ENCODE peak calls at places on chromosomes 3 and 15, in four cellular contexts. One of them, this sample, is unnamed.

GRCh38 chr3:191762323-191762960 is 301.5 kb downstream of the PYDC2 start:
- DNase-seq in AG10803: peak
- DNase-seq in pancreas: no peak
- DNase-seq in left colon: no peak
- DNase-seq in this sample: no peak

GRCh38 chr3:80408322-80408721 is 640.5 kb upstream of the ROBO1 start:
- DNase-seq in AG10803: no peak
- DNase-seq in pancreas: no peak
- DNase-seq in left colon: no peak
- DNase-seq in this sample: no peak

GRCh38 chr15:58190419-58190818 is 52.2 kb downstream of the AQP9 start:
- DNase-seq in AG10803: peak
- DNase-seq in pancreas: no peak
- DNase-seq in left colon: no peak
- DNase-seq in this sample: no peak

GRCh38 chr15:88628018-88628673 is 7.0 kb downstream of the AEN start:
- DNase-seq in AG10803: no peak
- DNase-seq in pancreas: no peak
- DNase-seq in left colon: no peak
- DNase-seq in this sample: no peak

GRCh38 chr3:14798231-14798630 is 20.5 kb upstream of the FGD5 start:
- DNase-seq in AG10803: no peak
- DNase-seq in pancreas: no peak
- DNase-seq in left colon: no peak
- DNase-seq in this sample: no peak

GRCh38 chr3:138127636-138128365 is 4.4 kb downstream of the A4GNT start:
- DNase-seq in AG10803: no peak
- DNase-seq in pancreas: no peak
- DNase-seq in left colon: no peak
- DNase-seq in this sample: no peak

GRCh38 chr3:31562525-31562924 is 29.8 kb downstream of the STT3B start:
- DNase-seq in AG10803: no peak
- DNase-seq in pancreas: no peak
- DNase-seq in left colon: peak
- DNase-seq in this sample: no peak

GRCh38 chr3:168096210-168096795 is 579 bp upstream of the GOLIM4 start:
- DNase-seq in AG10803: peak
- DNase-seq in pancreas: peak
- DNase-seq in left colon: peak
- DNase-seq in this sample: peak

GRCh38 chr15:75185271-75186029 is 16.2 kb upstream of the C15orf39 start:
- DNase-seq in AG10803: no peak
- DNase-seq in pancreas: no peak
- DNase-seq in left colon: no peak
- DNase-seq in this sample: no peak

GRCh38 chr3:105526349-105527111 is 159.8 kb downstream of the ALCAM start:
- DNase-seq in AG10803: no peak
- DNase-seq in pancreas: no peak
- DNase-seq in left colon: no peak
- DNase-seq in this sample: no peak

GRCh38 chr15:77580991-77581682 is 51.6 kb downstream of the LINGO1 start:
- DNase-seq in AG10803: peak
- DNase-seq in pancreas: no peak
- DNase-seq in left colon: no peak
- DNase-seq in this sample: no peak

GRCh38 chr3:166473501-166473900 is 636.3 kb upstream of the BCHE start:
- DNase-seq in AG10803: no peak
- DNase-seq in pancreas: no peak
- DNase-seq in left colon: no peak
- DNase-seq in this sample: no peak

GRCh38 chr3:172614340-172615274 is 91.4 kb upstream of the TNFSF10 start:
- DNase-seq in AG10803: no peak
- DNase-seq in pancreas: no peak
- DNase-seq in left colon: no peak
- DNase-seq in this sample: no peak

GRCh38 chr3:186251948-186252619 is 110.0 kb downstream of the DGKG start:
- DNase-seq in AG10803: no peak
- DNase-seq in pancreas: no peak
- DNase-seq in left colon: no peak
- DNase-seq in this sample: no peak

GRCh38 chr3:23594897-23595670 is 210.7 kb upstream of the UBE2E1 start:
- DNase-seq in AG10803: peak
- DNase-seq in pancreas: no peak
- DNase-seq in left colon: no peak
- DNase-seq in this sample: no peak

GRCh38 chr15:63601727-63602185 is 4.6 kb downstream of the FBXL22 start:
- DNase-seq in AG10803: no peak
- DNase-seq in pancreas: peak
- DNase-seq in left colon: peak
- DNase-seq in this sample: no peak

GRCh38 chr3:39025222-39025970 is 26.3 kb downstream of the SCN11A start:
- DNase-seq in AG10803: no peak
- DNase-seq in pancreas: no peak
- DNase-seq in left colon: no peak
- DNase-seq in this sample: no peak

GRCh38 chr3:4340411-4341335 is 37.5 kb downstream of the SETMAR start:
- DNase-seq in AG10803: peak
- DNase-seq in pancreas: no peak
- DNase-seq in left colon: no peak
- DNase-seq in this sample: no peak

GRCh38 chr15:70837476-70837875 is 16.5 kb downstream of the LARP6 start:
- DNase-seq in AG10803: no peak
- DNase-seq in pancreas: no peak
- DNase-seq in left colon: no peak
- DNase-seq in this sample: no peak

GRCh38 chr3:170002829-170003228 is 35.0 kb upstream of the GPR160 start:
- DNase-seq in AG10803: no peak
- DNase-seq in pancreas: no peak
- DNase-seq in left colon: no peak
- DNase-seq in this sample: no peak

GRCh38 chr3:172562881-172563835 is 39.9 kb upstream of the TNFSF10 start:
- DNase-seq in AG10803: peak
- DNase-seq in pancreas: no peak
- DNase-seq in left colon: no peak
- DNase-seq in this sample: no peak

GRCh38 chr3:52233968-52234367 is 5.0 kb downstream of the TWF2 start:
- DNase-seq in AG10803: no peak
- DNase-seq in pancreas: no peak
- DNase-seq in left colon: no peak
- DNase-seq in this sample: no peak

GRCh38 chr15:56782306-56782705 is 49.0 kb upstream of the ZNF280D start:
- DNase-seq in AG10803: no peak
- DNase-seq in pancreas: no peak
- DNase-seq in left colon: no peak
- DNase-seq in this sample: no peak

GRCh38 chr3:148902173-148902791 is 37.2 kb downstream of the CPA3 start:
- DNase-seq in AG10803: peak
- DNase-seq in pancreas: no peak
- DNase-seq in left colon: no peak
- DNase-seq in this sample: no peak

GRCh38 chr15:89430530-89431341 is 65.6 kb downstream of the RHCG start:
- DNase-seq in AG10803: peak
- DNase-seq in pancreas: peak
- DNase-seq in left colon: peak
- DNase-seq in this sample: peak

GRCh38 chr15:93968773-93969172 is 262.6 kb upstream of the MCTP2 start:
- DNase-seq in AG10803: no peak
- DNase-seq in pancreas: no peak
- DNase-seq in left colon: no peak
- DNase-seq in this sample: no peak

GRCh38 chr15:71780349-71780976 is 29.9 kb upstream of the NR2E3 start:
- DNase-seq in AG10803: peak
- DNase-seq in pancreas: no peak
- DNase-seq in left colon: peak
- DNase-seq in this sample: peak